ENCODE peak calls at places on chromosome 4, in ten cellular contexts. One of them, this sample, is unnamed.

GRCh38 chr4:121794505-121795192 is 6.5 kb upstream of the EXOSC9 start:
- DNase-seq in IMR-90: no peak
- DNase-seq in body of pancreas: no peak
- DNase-seq in sigmoid colon: no peak
- DNase-seq in heart left ventricle: no peak
- DNase-seq in tibial nerve: no peak
- DNase-seq in GM12891: no peak
- DNase-seq in HepG2: peak
- DNase-seq in stomach: no peak
- DNase-seq in H1: no peak
- DNase-seq in this sample: no peak

GRCh38 chr4:73869130-73870055 is at the start of gene CXCL1:
- DNase-seq in stomach: peak
- DNase-seq in body of pancreas: peak
- DNase-seq in GM12891: no peak
- DNase-seq in H1: peak
- DNase-seq in sigmoid colon: peak
- DNase-seq in HepG2: no peak
- DNase-seq in tibial nerve: peak
- DNase-seq in heart left ventricle: peak
- DNase-seq in IMR-90: no peak
- DNase-seq in this sample: no peak

GRCh38 chr4:171067422-171067821 is 745.8 kb upstream of the GALNTL6 start:
- DNase-seq in body of pancreas: no peak
- DNase-seq in GM12891: no peak
- DNase-seq in heart left ventricle: no peak
- DNase-seq in stomach: no peak
- DNase-seq in IMR-90: no peak
- DNase-seq in sigmoid colon: no peak
- DNase-seq in HepG2: no peak
- DNase-seq in H1: no peak
- DNase-seq in tibial nerve: no peak
- DNase-seq in this sample: no peak

GRCh38 chr4:95204873-95205272 is 343.9 kb downstream of the UNC5C start:
- DNase-seq in tibial nerve: no peak
- DNase-seq in GM12891: no peak
- DNase-seq in H1: no peak
- DNase-seq in HepG2: peak
- DNase-seq in heart left ventricle: no peak
- DNase-seq in sigmoid colon: no peak
- DNase-seq in body of pancreas: no peak
- DNase-seq in IMR-90: no peak
- DNase-seq in stomach: no peak
- DNase-seq in this sample: no peak

GRCh38 chr4:108884596-108884995 is 121.7 kb upstream of the ETNPPL start:
- DNase-seq in sigmoid colon: no peak
- DNase-seq in IMR-90: peak
- DNase-seq in HepG2: no peak
- DNase-seq in heart left ventricle: no peak
- DNase-seq in H1: no peak
- DNase-seq in tibial nerve: no peak
- DNase-seq in stomach: no peak
- DNase-seq in GM12891: no peak
- DNase-seq in body of pancreas: no peak
- DNase-seq in this sample: no peak

GRCh38 chr4:29970626-29971025 is 749.5 kb upstream of the PCDH7 start:
- DNase-seq in tibial nerve: no peak
- DNase-seq in body of pancreas: no peak
- DNase-seq in stomach: no peak
- DNase-seq in IMR-90: no peak
- DNase-seq in H1: no peak
- DNase-seq in sigmoid colon: no peak
- DNase-seq in GM12891: no peak
- DNase-seq in HepG2: no peak
- DNase-seq in heart left ventricle: no peak
- DNase-seq in this sample: no peak

GRCh38 chr4:25433966-25434667 is 57.1 kb downstream of the ANAPC4 start:
- DNase-seq in IMR-90: no peak
- DNase-seq in stomach: no peak
- DNase-seq in H1: no peak
- DNase-seq in tibial nerve: no peak
- DNase-seq in GM12891: no peak
- DNase-seq in heart left ventricle: no peak
- DNase-seq in sigmoid colon: no peak
- DNase-seq in HepG2: no peak
- DNase-seq in body of pancreas: no peak
- DNase-seq in this sample: no peak

GRCh38 chr4:94974773-94975172 is 217.0 kb downstream of the BMPR1B start:
- DNase-seq in H1: no peak
- DNase-seq in body of pancreas: no peak
- DNase-seq in tibial nerve: no peak
- DNase-seq in HepG2: no peak
- DNase-seq in stomach: no peak
- DNase-seq in sigmoid colon: no peak
- DNase-seq in IMR-90: peak
- DNase-seq in GM12891: no peak
- DNase-seq in heart left ventricle: no peak
- DNase-seq in this sample: no peak

GRCh38 chr4:99038213-99038612 is 42.7 kb downstream of the METAP1 start:
- DNase-seq in sigmoid colon: no peak
- DNase-seq in GM12891: no peak
- DNase-seq in stomach: no peak
- DNase-seq in IMR-90: no peak
- DNase-seq in HepG2: no peak
- DNase-seq in tibial nerve: no peak
- DNase-seq in H1: no peak
- DNase-seq in heart left ventricle: no peak
- DNase-seq in body of pancreas: no peak
- DNase-seq in this sample: no peak

DNA sequence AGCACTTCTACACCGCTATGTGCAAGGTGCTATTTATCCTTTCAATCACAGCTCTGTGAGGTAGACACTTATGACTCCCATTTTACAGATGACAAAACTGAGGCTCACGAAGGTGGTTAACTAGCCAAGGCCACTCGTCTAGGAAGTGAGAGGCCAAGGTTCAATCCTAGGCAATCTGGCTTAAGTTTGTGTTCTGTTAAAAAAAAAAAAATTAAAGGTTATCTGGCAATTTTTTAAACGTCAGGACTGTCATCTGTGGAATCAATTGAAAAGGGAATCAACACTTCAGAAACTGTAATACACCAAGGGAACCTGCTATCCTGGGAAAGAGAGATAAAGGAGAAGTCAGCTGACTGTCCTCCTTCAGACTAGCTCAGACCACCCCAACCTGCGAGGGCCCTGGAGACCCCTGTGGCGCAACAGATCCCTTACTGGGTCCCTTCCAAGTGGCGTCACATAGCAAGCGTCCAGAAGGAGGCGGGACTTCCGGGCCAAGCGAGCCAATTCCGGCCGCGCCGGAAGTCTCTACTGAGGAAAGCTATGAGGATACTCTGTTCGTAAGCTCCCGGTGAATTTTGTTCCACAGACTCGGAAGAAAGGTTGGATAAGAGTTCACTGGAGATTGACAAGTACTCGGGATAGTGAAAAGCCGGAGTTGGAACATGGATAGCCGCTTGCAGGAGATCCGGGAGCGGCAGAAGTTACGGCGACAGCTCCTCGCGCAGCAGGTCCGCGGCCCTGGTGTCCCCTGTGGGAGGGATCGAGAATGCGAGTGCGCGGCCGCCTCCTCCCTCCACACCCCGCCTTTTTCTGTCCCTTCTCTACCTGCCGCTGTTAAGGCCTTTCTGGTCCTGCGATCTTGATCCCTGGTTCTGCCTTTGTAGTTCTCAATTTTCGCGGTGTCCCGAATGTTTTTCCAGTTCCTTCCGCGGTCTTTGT is at the start of gene METTL14:
- DNase-seq in tibial nerve: peak
- DNase-seq in H1: peak
- DNase-seq in HepG2: peak
- DNase-seq in GM12891: peak
- DNase-seq in sigmoid colon: peak
- DNase-seq in stomach: peak
- DNase-seq in heart left ventricle: peak
- DNase-seq in IMR-90: peak
- DNase-seq in body of pancreas: peak
- DNase-seq in this sample: peak
- TF ChIP-seq POLR2A in tibial nerve: peak
- TF ChIP-seq POLR2A in H1: peak
- TF ChIP-seq POLR2A in HepG2: peak
- TF ChIP-seq POLR2A in GM12891: peak
- TF ChIP-seq POLR2A in sigmoid colon: peak
- TF ChIP-seq POLR2A in stomach: no peak
- TF ChIP-seq POLR2A in heart left ventricle: no peak
- TF ChIP-seq POLR2A in IMR-90: no peak
- TF ChIP-seq POLR2A in body of pancreas: peak
- TF ChIP-seq POLR2A in this sample: peak

DNA sequence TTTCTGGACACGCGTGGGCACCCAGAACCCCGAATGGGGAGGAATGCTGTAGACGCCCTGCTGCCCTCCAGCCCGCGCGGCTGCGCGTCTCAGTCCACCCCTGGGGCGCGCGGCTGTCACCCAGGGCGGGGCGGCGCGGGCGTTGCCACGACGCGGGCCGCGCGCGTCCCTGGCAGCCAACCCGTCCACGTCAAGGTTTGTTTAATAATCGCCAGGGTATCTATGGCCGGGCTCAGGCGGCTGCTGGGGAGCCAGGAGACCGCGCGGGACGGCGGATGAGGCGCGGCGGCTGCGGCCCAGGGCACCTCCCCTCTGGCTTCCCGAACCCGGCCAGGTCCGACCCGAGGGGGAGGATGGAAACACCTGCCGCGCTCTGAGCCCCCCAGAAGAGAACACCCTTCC is at the start of gene SPATA18:
- DNase-seq in GM12891: peak
- DNase-seq in body of pancreas: no peak
- DNase-seq in H1: peak
- DNase-seq in sigmoid colon: peak
- DNase-seq in heart left ventricle: peak
- DNase-seq in IMR-90: no peak
- DNase-seq in HepG2: no peak
- DNase-seq in stomach: peak
- DNase-seq in tibial nerve: no peak
- DNase-seq in this sample: peak
- TF ChIP-seq POLR2A in GM12891: no peak
- TF ChIP-seq POLR2A in body of pancreas: no peak
- TF ChIP-seq POLR2A in H1: no peak
- TF ChIP-seq POLR2A in sigmoid colon: no peak
- TF ChIP-seq POLR2A in heart left ventricle: no peak
- TF ChIP-seq POLR2A in IMR-90: no peak
- TF ChIP-seq POLR2A in HepG2: no peak
- TF ChIP-seq POLR2A in stomach: no peak
- TF ChIP-seq POLR2A in tibial nerve: no peak
- TF ChIP-seq POLR2A in this sample: no peak

GRCh38 chr4:176778491-176778890 is 14.2 kb downstream of the VEGFC start:
- DNase-seq in H1: no peak
- DNase-seq in HepG2: no peak
- DNase-seq in heart left ventricle: no peak
- DNase-seq in IMR-90: peak
- DNase-seq in tibial nerve: no peak
- DNase-seq in body of pancreas: no peak
- DNase-seq in GM12891: no peak
- DNase-seq in sigmoid colon: no peak
- DNase-seq in stomach: no peak
- DNase-seq in this sample: no peak
- TF ChIP-seq POLR2A in H1: no peak
- TF ChIP-seq POLR2A in HepG2: no peak
- TF ChIP-seq POLR2A in heart left ventricle: no peak
- TF ChIP-seq POLR2A in IMR-90: no peak
- TF ChIP-seq POLR2A in tibial nerve: no peak
- TF ChIP-seq POLR2A in body of pancreas: no peak
- TF ChIP-seq POLR2A in GM12891: no peak
- TF ChIP-seq POLR2A in sigmoid colon: no peak
- TF ChIP-seq POLR2A in stomach: no peak
- TF ChIP-seq POLR2A in this sample: no peak

GRCh38 chr4:88456757-88457306 is at the start of gene HERC5:
- DNase-seq in sigmoid colon: peak
- DNase-seq in body of pancreas: peak
- DNase-seq in stomach: peak
- DNase-seq in HepG2: peak
- DNase-seq in heart left ventricle: peak
- DNase-seq in H1: peak
- DNase-seq in IMR-90: peak
- DNase-seq in GM12891: peak
- DNase-seq in tibial nerve: peak
- DNase-seq in this sample: peak
- TF ChIP-seq POLR2A in sigmoid colon: peak
- TF ChIP-seq POLR2A in body of pancreas: peak
- TF ChIP-seq POLR2A in stomach: no peak
- TF ChIP-seq POLR2A in HepG2: no peak
- TF ChIP-seq POLR2A in heart left ventricle: no peak
- TF ChIP-seq POLR2A in H1: no peak
- TF ChIP-seq POLR2A in IMR-90: no peak
- TF ChIP-seq POLR2A in GM12891: peak
- TF ChIP-seq POLR2A in tibial nerve: peak
- TF ChIP-seq POLR2A in this sample: peak

GRCh38 chr4:8244931-8245460 is 24.6 kb upstream of the HTRA3 start:
- DNase-seq in GM12891: no peak
- DNase-seq in tibial nerve: no peak
- DNase-seq in IMR-90: no peak
- DNase-seq in H1: no peak
- DNase-seq in heart left ventricle: no peak
- DNase-seq in stomach: no peak
- DNase-seq in HepG2: no peak
- DNase-seq in body of pancreas: no peak
- DNase-seq in sigmoid colon: no peak
- DNase-seq in this sample: no peak

GRCh38 chr4:8241211-8241779 is 28.3 kb upstream of the HTRA3 start:
- DNase-seq in IMR-90: no peak
- DNase-seq in heart left ventricle: no peak
- DNase-seq in GM12891: no peak
- DNase-seq in body of pancreas: no peak
- DNase-seq in sigmoid colon: no peak
- DNase-seq in stomach: no peak
- DNase-seq in tibial nerve: no peak
- DNase-seq in H1: no peak
- DNase-seq in HepG2: no peak
- DNase-seq in this sample: no peak

GRCh38 chr4:8241895-8242696 is 27.5 kb upstream of the HTRA3 start:
- DNase-seq in stomach: peak
- DNase-seq in heart left ventricle: peak
- DNase-seq in HepG2: peak
- DNase-seq in GM12891: peak
- DNase-seq in sigmoid colon: peak
- DNase-seq in IMR-90: peak
- DNase-seq in tibial nerve: peak
- DNase-seq in body of pancreas: peak
- DNase-seq in H1: peak
- DNase-seq in this sample: peak

GRCh38 chr4:8244001-8244757 is 25.4 kb upstream of the HTRA3 start:
- DNase-seq in GM12891: no peak
- DNase-seq in heart left ventricle: no peak
- DNase-seq in sigmoid colon: no peak
- DNase-seq in IMR-90: no peak
- DNase-seq in HepG2: no peak
- DNase-seq in stomach: no peak
- DNase-seq in body of pancreas: no peak
- DNase-seq in tibial nerve: no peak
- DNase-seq in H1: no peak
- DNase-seq in this sample: no peak

GRCh38 chr4:8242782-8243556 is 26.6 kb upstream of the HTRA3 start:
- DNase-seq in tibial nerve: no peak
- DNase-seq in IMR-90: no peak
- DNase-seq in HepG2: no peak
- DNase-seq in stomach: no peak
- DNase-seq in sigmoid colon: no peak
- DNase-seq in body of pancreas: no peak
- DNase-seq in H1: no peak
- DNase-seq in heart left ventricle: no peak
- DNase-seq in GM12891: no peak
- DNase-seq in this sample: no peak
- TF ChIP-seq POLR2A in tibial nerve: no peak
- TF ChIP-seq POLR2A in IMR-90: no peak
- TF ChIP-seq POLR2A in HepG2: no peak
- TF ChIP-seq POLR2A in stomach: no peak
- TF ChIP-seq POLR2A in sigmoid colon: no peak
- TF ChIP-seq POLR2A in body of pancreas: no peak
- TF ChIP-seq POLR2A in H1: no peak
- TF ChIP-seq POLR2A in heart left ventricle: no peak
- TF ChIP-seq POLR2A in GM12891: no peak
- TF ChIP-seq POLR2A in this sample: no peak

This sample was measured in GM12892.